ENCODE peak calls at places on chromosomes 7 and 10, in six cellular contexts. G is mesenchymal stem cell, D is neuronal stem cell, Y is IMR-90, I is H9, C is H1. F is an unnamed sample.

GRCh38 chr7:100887186-100887954 is 2.1 kb downstream of the UFSP1 start:
- DNase-seq in G (no peak), D (no peak), Y (no peak), I (no peak), C (no peak), F (no peak)

GRCh38 chr7:147400926-147401325 is 1189.6 kb upstream of the C7orf33 start:
- DNase-seq in G (no peak), D (no peak), Y (no peak), I (no peak), C (no peak), F (no peak)

GRCh38 chr10:109475704-109476103 is 447.6 kb downstream of the XPNPEP1 start:
- DNase-seq in G (no peak), D (no peak), Y (no peak), I (no peak), C (no peak), F (no peak)

GRCh38 chr10:18616337-18616736 is 35.0 kb downstream of the NSUN6 start:
- DNase-seq in G (no peak), D (no peak), Y (no peak), I (no peak), C (no peak), F (no peak)

GRCh38 chr7:39664585-39664984 is 41.2 kb downstream of the RALA start:
- DNase-seq in G (no peak), D (no peak), Y (no peak), I (no peak), C (no peak), F (no peak)

GRCh38 chr10:131946321-131946751 is 35.4 kb downstream of the BNIP3 start:
- DNase-seq in G (peak; percentile 56), D (no peak), Y (peak; percentile 91), I (no peak), C (no peak), F (no peak)

GRCh38 chr7:154765118-154765517 is 237.8 kb downstream of the PAXIP1 start:
- DNase-seq in G (no peak), D (no peak), Y (no peak), I (no peak), C (no peak), F (no peak)

GRCh38 chr7:31078363-31078990 is 26.4 kb downstream of the ADCYAP1R1 start:
- DNase-seq in G (no peak), D (no peak), Y (no peak), I (no peak), C (no peak), F (no peak)

GRCh38 chr10:43259981-43260761 is 6.7 kb downstream of the RASGEF1A start:
- DNase-seq in G (no peak), D (no peak), Y (no peak), I (no peak), C (no peak), F (no peak)

GRCh38 chr7:107538001-107538400 is 25.7 kb downstream of the COG5 start:
- DNase-seq in G (no peak), D (no peak), Y (no peak), I (no peak), C (no peak), F (no peak)

GRCh38 chr10:77359287-77359691 is 278.3 kb downstream of the KCNMA1 start:
- DNase-seq in G (no peak), D (no peak), Y (no peak), I (no peak), C (no peak), F (no peak)

GRCh38 chr7:84454174-84454959 is 259.8 kb upstream of the SEMA3A start:
- DNase-seq in G (no peak), D (no peak), Y (no peak), I (no peak), C (no peak), F (no peak)

GRCh38 chr10:95767884-95768556 is 12.1 kb downstream of the ENTPD1 start:
- DNase-seq in G (peak; percentile 95), D (no peak), Y (peak; percentile 66), I (no peak), C (no peak), F (peak; percentile 31)

GRCh38 chr10:62166331-62167154 is 102.1 kb downstream of the RTKN2 start:
- DNase-seq in G (peak; percentile 55), D (no peak), Y (peak; percentile 65), I (no peak), C (no peak), F (no peak)

GRCh38 chr10:102616071-102616770 is 28.1 kb upstream of the TRIM8 start:
- DNase-seq in G (peak; percentile 56), D (no peak), Y (no peak), I (no peak), C (no peak), F (no peak)

GRCh38 chr7:105229641-105230040 is 159.1 kb downstream of the SRPK2 start:
- DNase-seq in G (no peak), D (no peak), Y (peak; percentile 23), I (no peak), C (no peak), F (no peak)

GRCh38 chr7:105228555-105228954 is 160.2 kb downstream of the SRPK2 start:
- DNase-seq in G (no peak), D (no peak), Y (no peak), I (peak; percentile 81), C (peak; percentile 72), F (no peak)

GRCh38 chr7:105227391-105227790 is 161.3 kb downstream of the SRPK2 start:
- DNase-seq in G (no peak), D (no peak), Y (no peak), I (no peak), C (no peak), F (no peak)

GRCh38 chr7:105234886-105235285 is 153.8 kb downstream of the SRPK2 start:
- DNase-seq in G (no peak), D (no peak), Y (no peak), I (no peak), C (no peak), F (no peak)

GRCh38 chr7:105230486-105230885 is 158.2 kb downstream of the SRPK2 start:
- DNase-seq in G (no peak), D (no peak), Y (no peak), I (no peak), C (no peak), F (no peak)
- H3K14ac ChIP-seq in G (no peak overlapping the region), D (no peak overlapping the region), Y (no peak overlapping the region), I (no peak overlapping the region), C (no peak overlapping the region), F (no peak overlapping the region)

DNA sequence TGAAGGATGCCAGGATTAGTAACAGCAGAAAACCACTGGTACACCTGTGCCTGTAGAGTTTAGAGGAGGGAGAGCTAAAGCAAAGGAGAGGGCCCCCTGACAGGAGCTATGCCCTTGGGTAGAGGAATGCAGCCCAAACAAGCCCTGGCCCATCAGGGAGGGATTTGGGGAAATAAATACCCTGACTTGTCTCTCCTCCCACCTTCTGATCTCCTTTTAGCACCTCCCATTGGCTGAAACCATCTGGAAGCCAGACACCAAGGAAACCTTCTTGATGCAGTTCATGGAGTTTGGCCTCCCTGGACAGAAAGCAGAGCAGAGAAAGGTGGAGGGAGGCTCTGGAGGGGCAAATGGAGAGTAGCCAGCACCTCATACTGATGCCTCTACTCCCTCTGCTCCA is 45.3 kb downstream of the ADRA2A start:
- DNase-seq in G (no peak), D (no peak), Y (no peak), I (peak; percentile 12), C (no peak), F (no peak)
- H3K14ac ChIP-seq in G (no peak overlapping the region), D (no peak overlapping the region), Y (no peak overlapping the region), I (no peak overlapping the region), C (no peak overlapping the region), F (no peak overlapping the region)

DNA sequence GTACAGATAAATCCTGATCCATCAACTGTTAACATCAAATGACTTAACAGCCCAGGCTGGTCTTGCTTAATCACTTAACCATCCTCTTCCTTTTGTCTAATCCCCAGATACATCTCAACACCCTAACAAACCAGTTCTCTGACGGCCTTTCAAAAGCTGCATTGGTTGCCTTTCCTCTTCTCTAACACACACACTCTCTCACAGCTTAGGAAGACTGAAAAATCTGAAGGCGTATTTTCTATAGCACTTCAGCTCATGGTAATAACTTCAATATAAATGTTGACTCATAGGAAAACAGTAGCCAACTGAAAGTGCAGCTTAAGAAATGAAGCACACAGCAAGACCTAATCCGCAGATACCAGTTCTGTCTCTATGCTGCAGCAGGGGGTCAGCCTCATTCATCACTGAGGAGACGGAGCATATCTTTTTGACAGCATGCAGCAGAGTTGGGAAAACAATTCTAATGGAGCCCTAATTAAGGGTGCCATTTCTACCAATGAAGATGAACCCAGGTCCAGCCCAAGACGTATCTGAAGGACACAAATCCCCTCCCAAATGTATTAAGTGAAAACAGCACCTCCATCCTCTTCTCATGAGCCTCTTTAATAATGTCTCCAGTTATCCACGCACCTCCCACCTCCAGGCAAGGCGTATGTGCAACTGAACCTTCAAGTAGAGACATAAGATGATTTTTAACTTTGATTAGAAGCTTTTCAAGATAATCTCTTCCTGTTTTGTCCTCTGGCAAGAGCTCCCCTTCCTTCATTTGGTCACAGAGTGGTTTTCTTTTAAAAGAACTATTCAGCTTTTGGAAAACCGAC is 211.7 kb upstream of the NFE2L3 start:
- DNase-seq in G (no peak), D (no peak), Y (no peak), I (no peak), C (no peak), F (no peak)
- H3K14ac ChIP-seq in G (no peak overlapping the region), D (no peak overlapping the region), Y (no peak overlapping the region), I (no peak overlapping the region), C (no peak overlapping the region), F (no peak overlapping the region)

DNA sequence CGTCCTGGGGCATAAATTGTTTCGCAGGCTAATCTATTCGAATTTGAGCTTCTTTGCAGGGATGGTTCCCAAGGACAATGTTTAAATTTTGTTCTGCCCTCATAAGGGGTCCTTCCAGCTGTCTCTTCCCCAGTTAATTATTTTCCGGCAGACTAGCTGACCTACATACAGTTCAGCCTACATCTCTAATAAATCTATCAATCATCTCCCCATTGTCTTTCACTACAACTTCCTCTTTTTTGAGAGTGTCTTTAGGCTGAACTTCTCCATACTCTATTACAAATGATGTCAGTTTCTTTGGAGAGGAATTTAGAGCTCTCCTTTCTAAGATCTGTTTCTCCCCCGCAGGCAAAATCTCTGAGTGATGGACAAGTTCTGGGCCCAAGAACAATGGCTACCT is 122.2 kb downstream of the PCLO start:
- DNase-seq in G (no peak), D (no peak), Y (no peak), I (no peak), C (no peak), F (no peak)
- H3K14ac ChIP-seq in G (no peak overlapping the region), D (no peak overlapping the region), Y (no peak overlapping the region), I (no peak overlapping the region), C (no peak overlapping the region), F (no peak overlapping the region)

GRCh38 chr10:47225928-47226645 is 73.9 kb upstream of the GDF10 start:
- DNase-seq in G (no peak), D (no peak), Y (no peak), I (peak; percentile 8), C (no peak), F (no peak)

GRCh38 chr10:47230482-47230881 is 69.5 kb upstream of the GDF10 start:
- DNase-seq in G (no peak), D (no peak), Y (no peak), I (peak; percentile 24), C (no peak), F (no peak)

GRCh38 chr10:47230957-47231356 is 69.0 kb upstream of the GDF10 start:
- DNase-seq in G (no peak), D (no peak), Y (no peak), I (no peak), C (no peak), F (no peak)

GRCh38 chr10:47233631-47234030 is 66.4 kb upstream of the GDF10 start:
- DNase-seq in G (no peak), D (no peak), Y (no peak), I (peak; percentile 5), C (no peak), F (no peak)

GRCh38 chr10:47231414-47231813 is 68.6 kb upstream of the GDF10 start:
- DNase-seq in G (no peak), D (no peak), Y (no peak), I (no peak), C (no peak), F (peak; percentile 69)
- H3K14ac ChIP-seq in G (no peak overlapping the region), D (no peak overlapping the region), Y (no peak overlapping the region), I (no peak overlapping the region), C (no peak overlapping the region), F (no peak overlapping the region)

F was measured in trophoblast cell.